ENCODE peak calls at places on chromosomes 6 and 20, in nine cellular contexts. One of them, this sample, is unnamed. For H3K4me1 and H3K27me3, the result is how much of the 10 kb centered on the place peaks cover.

GRCh38 chr6:68638225-68638900 is 3.3 kb downstream of the ADGRB3 start:
- DNase-seq in pancreas: no peak
- DNase-seq in tibial artery: no peak
- DNase-seq in fibroblast of lung: peak
- DNase-seq in SJSA1: no peak
- DNase-seq in left ventricle myocardium inferior: peak
- DNase-seq in cardiac muscle cell: peak
- DNase-seq in osteoblast: no peak
- DNase-seq in colonic mucosa: no peak
- DNase-seq in this sample: peak

GRCh38 chr20:62644802-62645496 is 2.6 kb downstream of the SLCO4A1 start:
- DNase-seq in colonic mucosa: peak
- DNase-seq in fibroblast of lung: no peak
- DNase-seq in SJSA1: no peak
- DNase-seq in osteoblast: no peak
- DNase-seq in tibial artery: no peak
- DNase-seq in left ventricle myocardium inferior: no peak
- DNase-seq in pancreas: no peak
- DNase-seq in cardiac muscle cell: no peak
- DNase-seq in this sample: no peak

GRCh38 chr6:2899596-2899995 is 3.5 kb downstream of the SERPINB9 start:
- DNase-seq in cardiac muscle cell: no peak
- DNase-seq in tibial artery: no peak
- DNase-seq in colonic mucosa: no peak
- DNase-seq in pancreas: no peak
- DNase-seq in osteoblast: no peak
- DNase-seq in left ventricle myocardium inferior: no peak
- DNase-seq in fibroblast of lung: no peak
- DNase-seq in SJSA1: no peak
- DNase-seq in this sample: no peak

GRCh38 chr6:9085054-9085746 is 649.9 kb upstream of the SLC35B3 start:
- DNase-seq in tibial artery: no peak
- DNase-seq in cardiac muscle cell: no peak
- DNase-seq in pancreas: no peak
- DNase-seq in colonic mucosa: no peak
- DNase-seq in osteoblast: no peak
- DNase-seq in left ventricle myocardium inferior: no peak
- DNase-seq in fibroblast of lung: no peak
- DNase-seq in SJSA1: no peak
- DNase-seq in this sample: no peak

GRCh38 chr6:149995971-149996370 is 29.4 kb downstream of the RAET1L start:
- DNase-seq in osteoblast: no peak
- DNase-seq in tibial artery: no peak
- DNase-seq in SJSA1: no peak
- DNase-seq in left ventricle myocardium inferior: no peak
- DNase-seq in colonic mucosa: no peak
- DNase-seq in fibroblast of lung: no peak
- DNase-seq in cardiac muscle cell: no peak
- DNase-seq in pancreas: no peak
- DNase-seq in this sample: no peak

GRCh38 chr20:37745553-37745952 is 51.7 kb downstream of the CTNNBL1 start:
- DNase-seq in tibial artery: no peak
- DNase-seq in osteoblast: no peak
- DNase-seq in fibroblast of lung: no peak
- DNase-seq in SJSA1: no peak
- DNase-seq in colonic mucosa: no peak
- DNase-seq in cardiac muscle cell: no peak
- DNase-seq in pancreas: no peak
- DNase-seq in left ventricle myocardium inferior: no peak
- DNase-seq in this sample: no peak

GRCh38 chr6:142925575-142926110 is 19.3 kb downstream of the HIVEP2 start:
- DNase-seq in SJSA1: peak
- DNase-seq in tibial artery: no peak
- DNase-seq in cardiac muscle cell: peak
- DNase-seq in pancreas: no peak
- DNase-seq in colonic mucosa: no peak
- DNase-seq in fibroblast of lung: peak
- DNase-seq in left ventricle myocardium inferior: no peak
- DNase-seq in osteoblast: peak
- DNase-seq in this sample: no peak

GRCh38 chr6:40852667-40853383 is 186.2 kb downstream of the UNC5CL start:
- DNase-seq in colonic mucosa: no peak
- DNase-seq in pancreas: no peak
- DNase-seq in tibial artery: no peak
- DNase-seq in left ventricle myocardium inferior: no peak
- DNase-seq in SJSA1: no peak
- DNase-seq in cardiac muscle cell: peak
- DNase-seq in osteoblast: no peak
- DNase-seq in fibroblast of lung: no peak
- DNase-seq in this sample: no peak

GRCh38 chr6:118611334-118611733 is 40.1 kb downstream of the CEP85L start:
- DNase-seq in tibial artery: no peak
- DNase-seq in SJSA1: no peak
- DNase-seq in pancreas: no peak
- DNase-seq in colonic mucosa: no peak
- DNase-seq in left ventricle myocardium inferior: no peak
- DNase-seq in osteoblast: no peak
- DNase-seq in cardiac muscle cell: no peak
- DNase-seq in fibroblast of lung: no peak
- DNase-seq in this sample: no peak

GRCh38 chr6:11265932-11266331 is 33.5 kb upstream of the NEDD9 start:
- DNase-seq in tibial artery: no peak
- DNase-seq in pancreas: no peak
- DNase-seq in left ventricle myocardium inferior: no peak
- DNase-seq in cardiac muscle cell: no peak
- DNase-seq in colonic mucosa: no peak
- DNase-seq in SJSA1: no peak
- DNase-seq in osteoblast: no peak
- DNase-seq in fibroblast of lung: no peak
- DNase-seq in this sample: no peak

GRCh38 chr6:31907158-31907813 is 5.4 kb upstream of the ZBTB12 start:
- DNase-seq in fibroblast of lung: peak
- DNase-seq in osteoblast: peak
- DNase-seq in cardiac muscle cell: peak
- DNase-seq in tibial artery: no peak
- DNase-seq in left ventricle myocardium inferior: no peak
- DNase-seq in pancreas: no peak
- DNase-seq in SJSA1: no peak
- DNase-seq in colonic mucosa: no peak
- DNase-seq in this sample: no peak

GRCh38 chr6:155889405-155889804 is 433.8 kb upstream of the NOX3 start:
- DNase-seq in left ventricle myocardium inferior: no peak
- DNase-seq in tibial artery: no peak
- DNase-seq in pancreas: no peak
- DNase-seq in fibroblast of lung: no peak
- DNase-seq in SJSA1: no peak
- DNase-seq in colonic mucosa: no peak
- DNase-seq in osteoblast: no peak
- DNase-seq in cardiac muscle cell: no peak
- DNase-seq in this sample: no peak

DNA sequence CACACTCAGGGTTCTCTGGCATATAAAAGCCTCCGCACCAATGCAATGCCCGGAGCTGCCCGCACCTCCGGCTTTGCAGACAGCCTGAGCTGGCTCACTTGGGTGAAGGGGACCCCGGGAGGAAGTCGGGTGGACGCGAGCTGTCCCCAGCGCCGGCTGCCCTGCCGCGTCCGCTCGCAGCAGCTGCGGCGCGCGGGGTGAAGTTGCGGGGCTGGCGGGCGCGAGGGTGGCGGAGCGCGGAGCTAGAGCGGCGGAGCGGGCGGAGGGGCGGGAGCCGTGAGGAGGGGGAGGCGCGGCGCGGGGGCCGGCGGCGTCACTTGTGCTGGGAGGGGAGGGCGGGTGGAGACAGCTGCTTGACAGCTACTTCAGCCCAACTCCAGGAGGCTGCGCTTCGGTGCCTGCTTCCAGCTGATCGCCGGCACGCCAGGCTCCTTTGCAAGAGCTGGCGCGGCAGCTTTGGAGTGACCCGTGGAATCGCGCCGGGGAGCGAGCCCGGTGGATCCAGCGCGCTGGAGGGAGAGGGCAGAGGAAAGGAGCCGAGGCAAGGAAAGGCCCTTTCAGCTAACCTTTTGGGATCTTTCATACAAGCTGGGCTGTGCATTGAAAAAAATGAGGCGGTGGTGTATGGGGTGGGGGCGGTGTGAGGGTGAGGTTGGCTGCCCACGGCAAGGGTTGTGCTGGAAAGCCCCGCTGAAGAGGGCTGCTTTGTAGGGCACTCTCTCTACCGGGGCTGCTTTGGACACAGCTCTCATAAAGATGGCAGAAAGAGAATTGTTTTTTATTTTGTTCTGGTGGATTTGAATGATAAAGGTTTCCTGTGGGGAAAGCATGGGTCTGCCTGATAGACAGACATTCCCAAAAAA is 24.7 kb downstream of the RIPOR2 start:
- DNase-seq in osteoblast: peak
- DNase-seq in cardiac muscle cell: peak
- DNase-seq in fibroblast of lung: peak
- DNase-seq in pancreas: peak
- DNase-seq in SJSA1: peak
- DNase-seq in colonic mucosa: no peak
- DNase-seq in left ventricle myocardium inferior: peak
- DNase-seq in tibial artery: peak
- DNase-seq in this sample: peak
- H3K4me1 ChIP-seq in osteoblast: under half
- H3K4me1 ChIP-seq in cardiac muscle cell: under half
- H3K4me1 ChIP-seq in fibroblast of lung: under half
- H3K4me1 ChIP-seq in pancreas: under half
- H3K4me1 ChIP-seq in SJSA1: under half
- H3K4me1 ChIP-seq in colonic mucosa: under half
- H3K4me1 ChIP-seq in left ventricle myocardium inferior: under half
- H3K4me1 ChIP-seq in tibial artery: under half
- H3K4me1 ChIP-seq in this sample: under half

DNA sequence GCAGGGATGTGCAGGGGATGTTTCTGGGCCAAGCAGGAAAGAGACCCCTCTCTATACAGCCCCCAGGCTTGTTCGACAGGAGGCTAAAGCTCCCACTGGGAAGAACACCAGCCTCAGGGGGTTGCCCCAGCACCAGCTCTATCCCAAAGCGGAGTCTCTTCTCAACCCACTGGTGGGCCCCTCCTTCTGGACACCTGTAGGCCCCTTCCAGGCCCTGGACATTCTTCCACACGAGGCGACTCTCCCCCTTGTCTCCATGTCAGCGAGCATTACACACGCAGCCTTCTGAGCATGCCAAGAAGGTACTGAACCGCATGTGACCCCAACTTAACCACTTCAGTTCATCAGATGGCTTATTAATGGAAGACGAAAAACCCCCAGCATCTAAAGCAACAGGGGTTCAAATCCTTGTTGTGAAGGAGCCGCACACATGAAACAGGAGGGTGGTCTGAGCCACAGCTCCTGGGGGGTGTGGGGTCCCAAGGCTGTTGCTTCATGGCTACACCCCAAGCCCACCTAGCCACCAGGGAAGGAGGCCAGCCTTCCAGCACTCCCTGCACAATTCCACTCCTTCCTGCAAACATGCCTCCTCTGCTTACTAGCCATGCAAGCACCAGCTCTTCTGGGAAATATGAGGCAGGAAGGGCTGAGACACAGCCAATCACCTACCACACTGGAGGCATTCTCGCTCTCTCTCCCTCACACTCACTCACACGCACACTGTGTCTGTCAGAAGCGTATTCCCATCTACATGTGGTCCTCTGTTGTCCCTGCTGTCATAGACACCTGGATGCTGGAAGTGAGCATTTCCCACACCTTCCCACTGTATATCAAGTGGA is 104.6 kb downstream of the NOL4L start:
- DNase-seq in osteoblast: peak
- DNase-seq in cardiac muscle cell: no peak
- DNase-seq in SJSA1: no peak
- DNase-seq in pancreas: peak
- DNase-seq in colonic mucosa: peak
- DNase-seq in left ventricle myocardium inferior: peak
- DNase-seq in fibroblast of lung: peak
- DNase-seq in tibial artery: no peak
- DNase-seq in this sample: no peak
- H3K4me3 ChIP-seq in osteoblast: no peak
- H3K4me3 ChIP-seq in cardiac muscle cell: no peak
- H3K4me3 ChIP-seq in SJSA1: no peak
- H3K4me3 ChIP-seq in pancreas: peak
- H3K4me3 ChIP-seq in colonic mucosa: no peak
- H3K4me3 ChIP-seq in left ventricle myocardium inferior: peak
- H3K4me3 ChIP-seq in fibroblast of lung: no peak
- H3K4me3 ChIP-seq in tibial artery: no peak
- H3K4me3 ChIP-seq in this sample: no peak

GRCh38 chr6:16758163-16758975 is 2.9 kb downstream of the ATXN1 start:
- DNase-seq in fibroblast of lung: peak
- DNase-seq in left ventricle myocardium inferior: no peak
- DNase-seq in tibial artery: no peak
- DNase-seq in osteoblast: peak
- DNase-seq in SJSA1: peak
- DNase-seq in pancreas: no peak
- DNase-seq in cardiac muscle cell: peak
- DNase-seq in colonic mucosa: peak
- DNase-seq in this sample: no peak
- H3K27me3 ChIP-seq in fibroblast of lung: under half
- H3K27me3 ChIP-seq in left ventricle myocardium inferior: under half
- H3K27me3 ChIP-seq in tibial artery: under half
- H3K27me3 ChIP-seq in osteoblast: under half
- H3K27me3 ChIP-seq in SJSA1: under half
- H3K27me3 ChIP-seq in pancreas: under half
- H3K27me3 ChIP-seq in cardiac muscle cell: under half
- H3K27me3 ChIP-seq in colonic mucosa: under half
- H3K27me3 ChIP-seq in this sample: under half

GRCh38 chr20:53586640-53587039 is 7.0 kb downstream of the ZNF217 start:
- DNase-seq in SJSA1: no peak
- DNase-seq in fibroblast of lung: no peak
- DNase-seq in pancreas: no peak
- DNase-seq in osteoblast: no peak
- DNase-seq in colonic mucosa: no peak
- DNase-seq in tibial artery: no peak
- DNase-seq in left ventricle myocardium inferior: no peak
- DNase-seq in cardiac muscle cell: no peak
- DNase-seq in this sample: no peak
- H3K4me1 ChIP-seq in SJSA1: half or more
- H3K4me1 ChIP-seq in fibroblast of lung: under half
- H3K4me1 ChIP-seq in pancreas: under half
- H3K4me1 ChIP-seq in osteoblast: under half
- H3K4me1 ChIP-seq in colonic mucosa: under half
- H3K4me1 ChIP-seq in tibial artery: under half
- H3K4me1 ChIP-seq in left ventricle myocardium inferior: half or more
- H3K4me1 ChIP-seq in cardiac muscle cell: half or more
- H3K4me1 ChIP-seq in this sample: under half